ENCODE peak calls at places on chromosomes 3 and 15, in seven cellular contexts. One of them, this sample, is unnamed.
A peak's percentile ranks its signal among the peaks of the same experiment; 100 is the strongest.

GRCh38 chr3:22893631-22894377 is 309.3 kb upstream of the UBE2E2 start:
- DNase-seq in MCF 10A: no peak
- DNase-seq in ovary: no peak
- DNase-seq in endothelial cell: no peak
- DNase-seq in PC-9: no peak
- DNase-seq in natural killer cell: no peak
- DNase-seq in neural crest cell: no peak
- DNase-seq in this sample: no peak

GRCh38 chr15:51094606-51095569 is at the start of gene TNFAIP8L3:
- DNase-seq in neural crest cell: peak; percentile 18
- DNase-seq in natural killer cell: no peak
- DNase-seq in PC-9: no peak
- DNase-seq in endothelial cell: peak; percentile 24
- DNase-seq in ovary: peak; percentile 45
- DNase-seq in MCF 10A: peak; percentile 38
- DNase-seq in this sample: no peak

GRCh38 chr3:189237516-189237915 is 65.7 kb downstream of the TPRG1 start:
- DNase-seq in neural crest cell: no peak
- DNase-seq in ovary: no peak
- DNase-seq in endothelial cell: no peak
- DNase-seq in MCF 10A: no peak
- DNase-seq in natural killer cell: no peak
- DNase-seq in PC-9: no peak
- DNase-seq in this sample: no peak

GRCh38 chr15:57554063-57554820 is 37.5 kb upstream of the MYZAP start:
- DNase-seq in endothelial cell: no peak
- DNase-seq in natural killer cell: no peak
- DNase-seq in neural crest cell: no peak
- DNase-seq in ovary: no peak
- DNase-seq in MCF 10A: no peak
- DNase-seq in PC-9: no peak
- DNase-seq in this sample: no peak

GRCh38 chr3:45182915-45183881 is 37.0 kb upstream of the CDCP1 start:
- DNase-seq in natural killer cell: no peak
- DNase-seq in MCF 10A: peak; percentile 94
- DNase-seq in PC-9: peak; percentile 94
- DNase-seq in neural crest cell: no peak
- DNase-seq in ovary: peak; percentile 16
- DNase-seq in endothelial cell: no peak
- DNase-seq in this sample: no peak

GRCh38 chr3:27166888-27167287 is 202.3 kb downstream of the NEK10 start:
- DNase-seq in neural crest cell: no peak
- DNase-seq in endothelial cell: no peak
- DNase-seq in MCF 10A: peak; percentile 59
- DNase-seq in PC-9: peak; percentile 61
- DNase-seq in ovary: no peak
- DNase-seq in natural killer cell: no peak
- DNase-seq in this sample: no peak

GRCh38 chr3:49255112-49255511 is 21.9 kb downstream of the C3orf62 start:
- DNase-seq in PC-9: no peak
- DNase-seq in endothelial cell: no peak
- DNase-seq in ovary: no peak
- DNase-seq in neural crest cell: no peak
- DNase-seq in MCF 10A: no peak
- DNase-seq in natural killer cell: no peak
- DNase-seq in this sample: no peak

GRCh38 chr3:188508454-188508853 is 354.5 kb downstream of the LPP start:
- DNase-seq in MCF 10A: no peak
- DNase-seq in PC-9: no peak
- DNase-seq in neural crest cell: no peak
- DNase-seq in natural killer cell: no peak
- DNase-seq in endothelial cell: no peak
- DNase-seq in ovary: no peak
- DNase-seq in this sample: no peak

GRCh38 chr3:129161860-129162271 is 1.0 kb upstream of the ISY1 start:
- DNase-seq in MCF 10A: peak; percentile 51
- DNase-seq in neural crest cell: no peak
- DNase-seq in endothelial cell: peak; percentile 13
- DNase-seq in ovary: no peak
- DNase-seq in PC-9: no peak
- DNase-seq in natural killer cell: peak; percentile 29
- DNase-seq in this sample: no peak

GRCh38 chr15:42385206-42385979 is 26.1 kb downstream of the CAPN3 start:
- DNase-seq in endothelial cell: peak; percentile 62
- DNase-seq in PC-9: no peak
- DNase-seq in MCF 10A: peak; percentile 60
- DNase-seq in natural killer cell: no peak
- DNase-seq in ovary: no peak
- DNase-seq in neural crest cell: peak; percentile 40
- DNase-seq in this sample: peak; percentile 38
- TF ChIP-seq CTCF in endothelial cell: peak; percentile 61
- TF ChIP-seq CTCF in PC-9: peak; percentile 75
- TF ChIP-seq CTCF in MCF 10A: peak; percentile 43
- TF ChIP-seq CTCF in natural killer cell: no peak
- TF ChIP-seq CTCF in ovary: no peak
- TF ChIP-seq CTCF in neural crest cell: peak; percentile 70
- TF ChIP-seq CTCF in this sample: peak; percentile 82

GRCh38 chr3:191388823-191389222 is 58.5 kb upstream of the UTS2B start:
- DNase-seq in endothelial cell: no peak
- DNase-seq in neural crest cell: no peak
- DNase-seq in MCF 10A: no peak
- DNase-seq in natural killer cell: no peak
- DNase-seq in PC-9: no peak
- DNase-seq in ovary: no peak
- DNase-seq in this sample: no peak
- TF ChIP-seq CTCF in endothelial cell: peak; percentile 41
- TF ChIP-seq CTCF in neural crest cell: peak; percentile 57
- TF ChIP-seq CTCF in MCF 10A: peak; percentile 36
- TF ChIP-seq CTCF in natural killer cell: no peak
- TF ChIP-seq CTCF in PC-9: peak; percentile 61
- TF ChIP-seq CTCF in ovary: no peak
- TF ChIP-seq CTCF in this sample: peak; percentile 15

DNA sequence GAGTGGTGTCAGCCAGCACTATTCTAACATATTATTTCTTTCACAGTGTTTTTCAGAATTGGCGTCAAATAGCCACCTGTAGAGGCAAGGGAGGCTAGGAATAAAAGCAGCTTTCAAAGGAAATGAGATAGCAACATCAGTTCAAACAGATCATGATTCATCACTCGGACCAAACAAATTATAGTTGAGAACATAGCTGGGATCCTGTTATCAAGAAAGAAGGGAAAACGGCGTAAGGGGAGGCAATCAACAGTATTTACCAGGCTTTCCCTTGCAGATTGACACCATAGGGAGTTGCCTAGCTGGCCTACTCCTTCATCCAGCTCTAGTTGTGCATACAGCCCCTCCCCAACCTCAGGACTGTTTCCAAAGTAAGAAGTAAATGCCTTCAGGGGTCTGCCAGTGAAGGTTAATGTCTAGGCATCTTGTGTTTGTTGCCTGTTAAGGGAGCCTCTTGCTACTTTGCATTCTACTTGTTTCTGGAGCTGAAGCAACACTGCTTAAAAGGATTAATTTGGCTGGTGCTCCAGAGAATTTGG is 286.5 kb downstream of the NSUN3 start:
- DNase-seq in MCF 10A: no peak
- DNase-seq in ovary: no peak
- DNase-seq in natural killer cell: no peak
- DNase-seq in neural crest cell: no peak
- DNase-seq in endothelial cell: no peak
- DNase-seq in PC-9: no peak
- DNase-seq in this sample: no peak
- TF ChIP-seq CTCF in MCF 10A: no peak
- TF ChIP-seq CTCF in ovary: no peak
- TF ChIP-seq CTCF in natural killer cell: no peak
- TF ChIP-seq CTCF in neural crest cell: no peak
- TF ChIP-seq CTCF in endothelial cell: no peak
- TF ChIP-seq CTCF in PC-9: no peak
- TF ChIP-seq CTCF in this sample: no peak

GRCh38 chr15:34155859-34156258 is 54.0 kb downstream of the PGBD4 start:
- DNase-seq in ovary: no peak
- DNase-seq in neural crest cell: no peak
- DNase-seq in PC-9: no peak
- DNase-seq in endothelial cell: no peak
- DNase-seq in natural killer cell: no peak
- DNase-seq in MCF 10A: no peak
- DNase-seq in this sample: no peak

GRCh38 chr15:34158355-34158754 is 51.5 kb downstream of the KATNBL1 start:
- DNase-seq in endothelial cell: no peak
- DNase-seq in neural crest cell: no peak
- DNase-seq in natural killer cell: no peak
- DNase-seq in PC-9: no peak
- DNase-seq in ovary: no peak
- DNase-seq in MCF 10A: no peak
- DNase-seq in this sample: no peak

GRCh38 chr15:34160735-34161134 is 49.2 kb downstream of the KATNBL1 start:
- DNase-seq in neural crest cell: no peak
- DNase-seq in natural killer cell: no peak
- DNase-seq in PC-9: no peak
- DNase-seq in MCF 10A: no peak
- DNase-seq in ovary: no peak
- DNase-seq in endothelial cell: no peak
- DNase-seq in this sample: no peak

DNA sequence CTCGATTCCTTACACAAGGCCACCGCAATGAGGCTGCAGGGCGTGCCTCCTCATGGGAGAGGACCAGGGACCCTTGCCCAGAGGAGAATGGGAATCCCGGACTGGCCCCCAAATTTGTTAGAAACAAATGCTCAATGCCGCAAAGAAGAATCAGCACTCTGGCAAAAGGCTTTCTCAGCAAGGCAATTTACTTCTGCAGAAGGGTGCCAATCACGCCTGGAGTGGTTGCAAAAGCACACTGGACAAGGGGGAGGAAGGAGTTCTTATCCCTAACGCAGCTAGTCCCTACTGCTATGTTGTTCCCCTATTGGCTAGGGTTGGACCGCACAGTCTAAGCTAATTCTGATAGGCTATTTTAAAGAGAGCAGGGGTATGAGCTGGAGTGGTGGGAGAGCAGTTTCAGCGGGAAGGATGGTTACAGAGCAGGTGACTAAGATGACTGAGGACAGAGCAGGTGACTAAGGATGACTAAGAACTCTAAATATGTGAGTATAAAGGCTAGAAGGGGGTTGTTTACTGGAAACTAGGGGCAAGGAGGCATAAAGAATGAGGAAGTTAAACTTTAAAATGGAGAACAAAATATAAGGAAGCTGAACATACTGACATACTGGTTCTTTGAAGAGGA is 48.5 kb downstream of the KATNBL1 start:
- DNase-seq in endothelial cell: no peak
- DNase-seq in PC-9: peak; percentile 41
- DNase-seq in neural crest cell: no peak
- DNase-seq in ovary: no peak
- DNase-seq in MCF 10A: no peak
- DNase-seq in natural killer cell: no peak
- DNase-seq in this sample: no peak
- TF ChIP-seq CTCF in endothelial cell: no peak
- TF ChIP-seq CTCF in PC-9: no peak
- TF ChIP-seq CTCF in neural crest cell: no peak
- TF ChIP-seq CTCF in ovary: no peak
- TF ChIP-seq CTCF in MCF 10A: no peak
- TF ChIP-seq CTCF in natural killer cell: no peak
- TF ChIP-seq CTCF in this sample: no peak

GRCh38 chr3:124384527-124384926 is 345.7 kb upstream of the UMPS start:
- DNase-seq in endothelial cell: no peak
- DNase-seq in MCF 10A: no peak
- DNase-seq in ovary: no peak
- DNase-seq in PC-9: no peak
- DNase-seq in neural crest cell: no peak
- DNase-seq in natural killer cell: no peak
- DNase-seq in this sample: no peak
- TF ChIP-seq CTCF in endothelial cell: no peak
- TF ChIP-seq CTCF in MCF 10A: no peak
- TF ChIP-seq CTCF in ovary: no peak
- TF ChIP-seq CTCF in PC-9: no peak
- TF ChIP-seq CTCF in neural crest cell: no peak
- TF ChIP-seq CTCF in natural killer cell: no peak
- TF ChIP-seq CTCF in this sample: no peak

GRCh38 chr3:119463171-119464169 is at the start of gene TMEM39A:
- DNase-seq in ovary: peak; percentile 100
- DNase-seq in neural crest cell: peak; percentile 98
- DNase-seq in natural killer cell: peak; percentile 100
- DNase-seq in MCF 10A: peak; percentile 98
- DNase-seq in PC-9: peak; percentile 92
- DNase-seq in endothelial cell: peak; percentile 98
- DNase-seq in this sample: peak; percentile 98
- TF ChIP-seq CTCF in ovary: no peak
- TF ChIP-seq CTCF in neural crest cell: peak; percentile 20
- TF ChIP-seq CTCF in natural killer cell: no peak
- TF ChIP-seq CTCF in MCF 10A: no peak
- TF ChIP-seq CTCF in PC-9: peak; percentile 40
- TF ChIP-seq CTCF in endothelial cell: no peak
- TF ChIP-seq CTCF in this sample: peak; percentile 20

GRCh38 chr3:37571269-37571668 is 290.4 kb upstream of the CTDSPL start:
- DNase-seq in PC-9: no peak
- DNase-seq in natural killer cell: no peak
- DNase-seq in neural crest cell: no peak
- DNase-seq in endothelial cell: no peak
- DNase-seq in ovary: no peak
- DNase-seq in MCF 10A: no peak
- DNase-seq in this sample: no peak
- TF ChIP-seq CTCF in PC-9: no peak
- TF ChIP-seq CTCF in natural killer cell: no peak
- TF ChIP-seq CTCF in neural crest cell: no peak
- TF ChIP-seq CTCF in endothelial cell: no peak
- TF ChIP-seq CTCF in ovary: no peak
- TF ChIP-seq CTCF in MCF 10A: no peak
- TF ChIP-seq CTCF in this sample: no peak

GRCh38 chr3:52053307-52054304 is 2.8 kb downstream of the DUSP7 start:
- DNase-seq in MCF 10A: peak; percentile 97
- DNase-seq in natural killer cell: no peak
- DNase-seq in ovary: peak; percentile 44
- DNase-seq in endothelial cell: peak; percentile 26
- DNase-seq in neural crest cell: no peak
- DNase-seq in PC-9: peak; percentile 30
- DNase-seq in this sample: no peak
- TF ChIP-seq CTCF in MCF 10A: peak; percentile 27
- TF ChIP-seq CTCF in natural killer cell: no peak
- TF ChIP-seq CTCF in ovary: no peak
- TF ChIP-seq CTCF in endothelial cell: no peak
- TF ChIP-seq CTCF in neural crest cell: no peak
- TF ChIP-seq CTCF in PC-9: peak; percentile 20
- TF ChIP-seq CTCF in this sample: no peak